ENCODE peak calls at places on chromosomes 7 and 10, in eight cellular contexts. M, A, F, Y, T, D, W and E are unnamed samples.

GRCh38 chr7:108004220-108005142 is 1.5 kb upstream of the LAMB1 start:
- DNase-seq in M (peak; percentile 45), A (peak; percentile 54), F (no peak), Y (no peak), T (no peak), D (no peak), W (no peak), E (no peak)

GRCh38 chr10:27819781-27820531 is 74.3 kb upstream of the MKX start:
- DNase-seq in M (no peak), A (no peak), F (no peak), Y (no peak), T (peak; percentile 61), D (peak; percentile 18), W (no peak), E (no peak)

GRCh38 chr7:96090756-96091155 is 231.1 kb downstream of the SLC25A13 start:
- DNase-seq in M (no peak), A (no peak), F (no peak), Y (no peak), T (no peak), D (no peak), W (no peak), E (no peak)

GRCh38 chr7:67484244-67484751 is 487.7 kb downstream of the TYW1 start:
- DNase-seq in M (peak; percentile 83), A (peak; percentile 87), F (peak; percentile 53), Y (no peak), T (peak; percentile 23), D (no peak), W (no peak), E (peak; percentile 7)

GRCh38 chr10:132714096-132714721 is 71.7 kb downstream of the NKX6-2 start:
- DNase-seq in M (peak; percentile 72), A (peak; percentile 59), F (peak; percentile 29), Y (no peak), T (peak; percentile 16), D (peak; percentile 72), W (no peak), E (no peak)

GRCh38 chr10:21261705-21262285 is 263.7 kb downstream of the SKIDA1 start:
- DNase-seq in M (no peak), A (no peak), F (no peak), Y (no peak), T (no peak), D (no peak), W (no peak), E (no peak)

GRCh38 chr10:102731222-102731800 is 12.4 kb upstream of the WBP1L start:
- DNase-seq in M (no peak), A (no peak), F (no peak), Y (no peak), T (no peak), D (no peak), W (no peak), E (no peak)

GRCh38 chr7:149824748-149825566 is 13.2 kb upstream of the ZNF862 start:
- DNase-seq in M (no peak), A (no peak), F (peak; percentile 27), Y (no peak), T (no peak), D (peak; percentile 68), W (peak; percentile 54), E (no peak)

GRCh38 chr7:92835851-92836488 is 403 bp downstream of the CDK6 start:
- DNase-seq in M (no peak), A (no peak), F (peak; percentile 43), Y (no peak), T (peak; percentile 20), D (no peak), W (peak; percentile 67), E (no peak)

GRCh38 chr10:67803588-67804394 is 34.2 kb downstream of the DNAJC12 start:
- DNase-seq in M (no peak), A (no peak), F (no peak), Y (no peak), T (no peak), D (no peak), W (no peak), E (no peak)

GRCh38 chr7:304574-305409 is 14.8 kb downstream of the FOXL3 start:
- DNase-seq in M (no peak), A (no peak), F (no peak), Y (no peak), T (no peak), D (no peak), W (no peak), E (no peak)

GRCh38 chr7:1843271-1843861 is 173.3 kb downstream of the ELFN1 start:
- DNase-seq in M (no peak), A (no peak), F (peak; percentile 32), Y (no peak), T (no peak), D (peak; percentile 43), W (peak; percentile 49), E (peak; percentile 4)

GRCh38 chr7:84104841-84105240 is 89.7 kb downstream of the SEMA3A start:
- DNase-seq in M (no peak), A (no peak), F (no peak), Y (no peak), T (no peak), D (no peak), W (no peak), E (no peak)

GRCh38 chr7:75870557-75870956 is 8.3 kb upstream of the RHBDD2 start:
- DNase-seq in M (no peak), A (no peak), F (no peak), Y (no peak), T (no peak), D (no peak), W (no peak), E (no peak)

GRCh38 chr7:96695581-96695980 is 14.1 kb downstream of the SEM1 start:
- DNase-seq in M (no peak), A (no peak), F (no peak), Y (no peak), T (no peak), D (no peak), W (no peak), E (no peak)

GRCh38 chr10:111114931-111115500 is 38.2 kb downstream of the ADRA2A start:
- DNase-seq in M (peak; percentile 17), A (no peak), F (no peak), Y (no peak), T (no peak), D (peak; percentile 21), W (peak; percentile 45), E (no peak)

GRCh38 chr10:31866118-31866670 is 62.4 kb downstream of the ARHGAP12 start:
- DNase-seq in M (no peak), A (no peak), F (no peak), Y (no peak), T (no peak), D (no peak), W (no peak), E (no peak)

GRCh38 chr7:49791089-49791741 is 17.8 kb downstream of the VWC2 start:
- DNase-seq in M (peak; percentile 71), A (peak; percentile 84), F (no peak), Y (no peak), T (no peak), D (no peak), W (no peak), E (no peak)

GRCh38 chr7:75937958-75938786 is 23.2 kb downstream of the POR start:
- DNase-seq in M (no peak), A (no peak), F (peak; percentile 85), Y (peak; percentile 84), T (peak; percentile 67), D (no peak), W (peak; percentile 78), E (peak; percentile 78)

GRCh38 chr10:132765435-132765834 is 20.5 kb downstream of the NKX6-2 start:
- DNase-seq in M (no peak), A (no peak), F (no peak), Y (no peak), T (no peak), D (no peak), W (no peak), E (no peak)

GRCh38 chr7:29224726-29225125 is 30.2 kb downstream of the CHN2 start:
- DNase-seq in M (no peak), A (no peak), F (no peak), Y (no peak), T (no peak), D (no peak), W (no peak), E (no peak)

GRCh38 chr10:3452234-3452633 is 279.7 kb upstream of the PITRM1 start:
- DNase-seq in M (no peak), A (peak; percentile 72), F (no peak), Y (no peak), T (no peak), D (no peak), W (no peak), E (no peak)

GRCh38 chr7:80835251-80835650 is 83.6 kb downstream of the SEMA3C start:
- DNase-seq in M (no peak), A (no peak), F (no peak), Y (no peak), T (no peak), D (no peak), W (no peak), E (no peak)
- H3K27ac ChIP-seq in M (no peak overlapping the region), A (no peak overlapping the region), F (no peak overlapping the region), Y (no peak overlapping the region), T (no peak overlapping the region), D (no peak overlapping the region), W (no peak overlapping the region), E (no peak overlapping the region)

DNA sequence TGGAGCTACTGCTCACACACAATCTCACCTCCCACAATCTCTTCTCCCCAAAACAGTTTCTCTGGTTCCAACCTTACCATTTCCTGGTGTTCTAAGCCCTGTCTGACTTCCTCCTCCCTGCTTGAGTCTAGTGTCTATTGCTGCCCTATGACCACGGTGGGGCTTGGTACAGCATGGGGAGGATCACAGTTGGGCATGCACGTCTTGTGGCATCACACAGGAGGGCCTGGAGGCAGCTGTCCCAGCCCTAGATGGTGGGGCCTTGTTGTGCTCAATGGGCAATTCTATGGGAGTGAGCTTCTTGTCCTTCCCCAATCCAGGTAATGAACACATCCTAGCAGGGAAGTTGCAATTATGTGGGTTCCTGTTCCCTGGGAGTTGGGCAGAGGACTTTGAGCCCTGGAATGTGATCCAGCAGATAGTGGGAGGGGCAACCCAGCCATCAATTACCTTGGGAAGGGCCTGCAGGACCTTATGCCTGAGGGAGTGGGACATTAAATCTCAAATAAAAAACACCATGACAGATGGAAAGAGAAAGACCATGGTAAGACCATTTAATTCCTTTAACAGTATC is 10.8 kb upstream of the FAM3C start:
- DNase-seq in M (no peak), A (peak; percentile 26), F (no peak), Y (no peak), T (no peak), D (no peak), W (no peak), E (no peak)
- H3K27ac ChIP-seq in M (no peak overlapping the region), A (no peak overlapping the region), F (no peak overlapping the region), Y (no peak overlapping the region), T (no peak overlapping the region), D (no peak overlapping the region), W (no peak overlapping the region), E (no peak overlapping the region)

GRCh38 chr7:116526897-116527296 is 2.1 kb downstream of the CAV1 start:
- DNase-seq in M (no peak), A (no peak), F (no peak), Y (no peak), T (no peak), D (no peak), W (no peak), E (no peak)
- H3K27ac ChIP-seq in M (no peak overlapping the region), A (no peak overlapping the region), F (peak overlapping the region; percentile 60), Y (peak overlapping the region; percentile 98), T (peak overlapping the region; percentile 98), D (peak overlapping the region; percentile 92), W (peak overlapping the region; percentile 90), E (peak overlapping the region; percentile 82)

DNA sequence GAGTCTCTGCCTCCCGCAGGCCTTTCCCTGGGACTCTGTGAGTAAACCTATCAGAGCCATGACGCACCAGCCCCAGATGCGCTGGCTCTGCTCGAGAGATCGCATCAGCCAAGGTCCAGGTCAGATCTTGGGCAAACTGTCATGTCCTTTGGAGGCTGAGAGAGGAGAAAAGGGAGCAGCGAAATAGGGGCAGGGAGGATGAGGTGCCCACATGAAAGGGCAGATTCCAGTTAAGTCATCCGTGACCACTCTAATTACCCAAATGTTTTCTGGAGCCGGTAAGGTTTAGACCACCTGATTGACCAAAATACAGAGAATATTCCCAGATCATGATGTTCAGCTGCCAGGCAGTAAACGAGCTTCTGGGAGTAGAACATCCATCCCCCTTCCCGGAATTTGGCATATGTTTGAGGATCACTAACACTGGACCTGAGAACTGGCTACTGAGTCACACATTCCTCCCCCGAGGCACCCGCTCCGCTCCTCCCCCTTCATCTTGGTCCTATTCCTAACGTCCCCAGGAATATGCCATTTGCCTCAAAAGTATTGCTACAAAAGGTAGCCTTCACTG is 88.0 kb downstream of the FGFR2 start:
- DNase-seq in M (no peak), A (no peak), F (no peak), Y (no peak), T (no peak), D (no peak), W (no peak), E (no peak)
- H3K27ac ChIP-seq in M (no peak overlapping the region), A (no peak overlapping the region), F (no peak overlapping the region), Y (no peak overlapping the region), T (no peak overlapping the region), D (no peak overlapping the region), W (no peak overlapping the region), E (no peak overlapping the region)